ENCODE peak calls at places on chromosomes 1 and 21, in seven cellular contexts. One of them, this sample, is unnamed.

GRCh38 chr1:244971524-244972216 is 107.3 kb upstream of the HNRNPU start:
- DNase-seq in thoracic aorta: no peak
- DNase-seq in activated B cell treated with CpG ODN at 0.5 μM for 24 hours: no peak
- DNase-seq in tibial artery: no peak
- DNase-seq in GM12865: no peak
- DNase-seq in RWPE1: no peak
- DNase-seq in NB4: no peak
- DNase-seq in this sample: no peak

GRCh38 chr1:19892129-19892528 is 9.9 kb downstream of the OTUD3 start:
- DNase-seq in activated B cell treated with CpG ODN at 0.5 μM for 24 hours: no peak
- DNase-seq in tibial artery: no peak
- DNase-seq in GM12865: no peak
- DNase-seq in NB4: no peak
- DNase-seq in RWPE1: no peak
- DNase-seq in thoracic aorta: no peak
- DNase-seq in this sample: no peak

GRCh38 chr1:116161877-116162390 is 50.7 kb downstream of the MAB21L3 start:
- DNase-seq in GM12865: no peak
- DNase-seq in NB4: no peak
- DNase-seq in activated B cell treated with CpG ODN at 0.5 μM for 24 hours: no peak
- DNase-seq in thoracic aorta: no peak
- DNase-seq in tibial artery: no peak
- DNase-seq in RWPE1: no peak
- DNase-seq in this sample: no peak

GRCh38 chr1:201877877-201878339 is 10.8 kb upstream of the SHISA4 start:
- DNase-seq in tibial artery: peak
- DNase-seq in GM12865: peak
- DNase-seq in NB4: peak
- DNase-seq in activated B cell treated with CpG ODN at 0.5 μM for 24 hours: no peak
- DNase-seq in RWPE1: peak
- DNase-seq in thoracic aorta: no peak
- DNase-seq in this sample: peak

GRCh38 chr1:18618546-18619466 is 11.8 kb upstream of the PAX7 start:
- DNase-seq in RWPE1: peak
- DNase-seq in NB4: no peak
- DNase-seq in activated B cell treated with CpG ODN at 0.5 μM for 24 hours: no peak
- DNase-seq in thoracic aorta: no peak
- DNase-seq in GM12865: no peak
- DNase-seq in tibial artery: no peak
- DNase-seq in this sample: no peak

GRCh38 chr1:218900621-218901020 is 273.1 kb upstream of the LYPLAL1 start:
- DNase-seq in NB4: no peak
- DNase-seq in tibial artery: no peak
- DNase-seq in RWPE1: no peak
- DNase-seq in activated B cell treated with CpG ODN at 0.5 μM for 24 hours: no peak
- DNase-seq in GM12865: no peak
- DNase-seq in thoracic aorta: no peak
- DNase-seq in this sample: peak

GRCh38 chr1:163170331-163170730 is 32.4 kb downstream of the RGS5 start:
- DNase-seq in activated B cell treated with CpG ODN at 0.5 μM for 24 hours: no peak
- DNase-seq in RWPE1: no peak
- DNase-seq in NB4: no peak
- DNase-seq in tibial artery: no peak
- DNase-seq in GM12865: no peak
- DNase-seq in thoracic aorta: no peak
- DNase-seq in this sample: peak

GRCh38 chr1:111370871-111371270 is 56.7 kb downstream of the OVGP1 start:
- DNase-seq in thoracic aorta: no peak
- DNase-seq in activated B cell treated with CpG ODN at 0.5 μM for 24 hours: no peak
- DNase-seq in NB4: no peak
- DNase-seq in RWPE1: no peak
- DNase-seq in tibial artery: no peak
- DNase-seq in GM12865: no peak
- DNase-seq in this sample: no peak

GRCh38 chr1:179295356-179295755 is 1.8 kb downstream of the SOAT1 start:
- DNase-seq in thoracic aorta: no peak
- DNase-seq in NB4: no peak
- DNase-seq in RWPE1: no peak
- DNase-seq in activated B cell treated with CpG ODN at 0.5 μM for 24 hours: no peak
- DNase-seq in GM12865: no peak
- DNase-seq in tibial artery: no peak
- DNase-seq in this sample: no peak

GRCh38 chr1:43067856-43068751 is 104.0 kb downstream of the EBNA1BP2 start:
- DNase-seq in thoracic aorta: no peak
- DNase-seq in tibial artery: no peak
- DNase-seq in NB4: peak
- DNase-seq in GM12865: peak
- DNase-seq in RWPE1: no peak
- DNase-seq in activated B cell treated with CpG ODN at 0.5 μM for 24 hours: peak
- DNase-seq in this sample: no peak

GRCh38 chr1:228004331-228004871 is 2.4 kb upstream of the WNT3A start:
- DNase-seq in thoracic aorta: no peak
- DNase-seq in tibial artery: no peak
- DNase-seq in GM12865: peak
- DNase-seq in RWPE1: no peak
- DNase-seq in activated B cell treated with CpG ODN at 0.5 μM for 24 hours: no peak
- DNase-seq in NB4: peak
- DNase-seq in this sample: peak

GRCh38 chr1:183585038-183585437 is 5.2 kb downstream of the NCF2 start:
- DNase-seq in activated B cell treated with CpG ODN at 0.5 μM for 24 hours: no peak
- DNase-seq in tibial artery: no peak
- DNase-seq in NB4: no peak
- DNase-seq in GM12865: peak
- DNase-seq in thoracic aorta: no peak
- DNase-seq in RWPE1: no peak
- DNase-seq in this sample: no peak

GRCh38 chr1:211928993-211929637 is 98.6 kb upstream of the LPGAT1 start:
- DNase-seq in GM12865: no peak
- DNase-seq in RWPE1: peak
- DNase-seq in tibial artery: no peak
- DNase-seq in activated B cell treated with CpG ODN at 0.5 μM for 24 hours: no peak
- DNase-seq in thoracic aorta: no peak
- DNase-seq in NB4: peak
- DNase-seq in this sample: peak

GRCh38 chr1:15919316-15919715 is 56.6 kb downstream of the ZBTB17 start:
- DNase-seq in NB4: no peak
- DNase-seq in tibial artery: no peak
- DNase-seq in activated B cell treated with CpG ODN at 0.5 μM for 24 hours: no peak
- DNase-seq in thoracic aorta: no peak
- DNase-seq in RWPE1: peak
- DNase-seq in GM12865: peak
- DNase-seq in this sample: peak

GRCh38 chr1:179229214-179230140 is at the start of gene ABL2:
- DNase-seq in tibial artery: peak
- DNase-seq in thoracic aorta: no peak
- DNase-seq in RWPE1: peak
- DNase-seq in NB4: peak
- DNase-seq in activated B cell treated with CpG ODN at 0.5 μM for 24 hours: peak
- DNase-seq in GM12865: peak
- DNase-seq in this sample: no peak

DNA sequence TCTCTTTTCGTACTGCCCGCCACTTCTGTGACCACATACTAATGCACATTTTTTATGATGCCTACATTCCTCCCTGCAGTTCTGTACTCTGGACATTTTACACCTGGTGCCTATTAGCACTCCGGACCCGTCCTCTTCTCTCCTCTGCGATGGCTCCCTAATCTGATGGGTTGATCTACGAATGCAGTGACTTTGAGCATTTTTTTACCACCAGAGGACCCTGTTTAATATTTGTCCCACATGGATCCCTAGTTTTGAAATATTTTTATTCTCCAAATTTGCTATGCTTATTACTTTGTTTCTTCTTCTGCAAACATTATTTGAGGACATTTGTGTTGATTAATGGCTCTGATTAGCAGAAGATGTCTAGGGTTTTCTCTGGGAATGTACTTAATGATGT is 5.2 kb downstream of the PPFIA4 start:
- DNase-seq in GM12865: no peak
- DNase-seq in activated B cell treated with CpG ODN at 0.5 μM for 24 hours: no peak
- DNase-seq in NB4: no peak
- DNase-seq in thoracic aorta: no peak
- DNase-seq in RWPE1: no peak
- DNase-seq in tibial artery: no peak
- DNase-seq in this sample: no peak
- TF ChIP-seq CTCF in GM12865: peak
- TF ChIP-seq CTCF in activated B cell treated with CpG ODN at 0.5 μM for 24 hours: no peak
- TF ChIP-seq CTCF in NB4: peak
- TF ChIP-seq CTCF in thoracic aorta: no peak
- TF ChIP-seq CTCF in RWPE1: no peak
- TF ChIP-seq CTCF in tibial artery: no peak
- TF ChIP-seq CTCF in this sample: no peak

GRCh38 chr1:206908038-206908437 is 10.8 kb downstream of the IL24 start:
- DNase-seq in RWPE1: no peak
- DNase-seq in thoracic aorta: no peak
- DNase-seq in activated B cell treated with CpG ODN at 0.5 μM for 24 hours: no peak
- DNase-seq in NB4: no peak
- DNase-seq in GM12865: no peak
- DNase-seq in tibial artery: peak
- DNase-seq in this sample: no peak

GRCh38 chr1:206909883-206910318 is 11.8 kb downstream of the FCMR start:
- DNase-seq in NB4: no peak
- DNase-seq in thoracic aorta: no peak
- DNase-seq in RWPE1: no peak
- DNase-seq in GM12865: no peak
- DNase-seq in activated B cell treated with CpG ODN at 0.5 μM for 24 hours: no peak
- DNase-seq in tibial artery: peak
- DNase-seq in this sample: peak

GRCh38 chr1:206909167-206909882 is 12.1 kb downstream of the IL24 start:
- DNase-seq in activated B cell treated with CpG ODN at 0.5 μM for 24 hours: no peak
- DNase-seq in tibial artery: peak
- DNase-seq in RWPE1: peak
- DNase-seq in thoracic aorta: no peak
- DNase-seq in GM12865: no peak
- DNase-seq in NB4: no peak
- DNase-seq in this sample: peak

GRCh38 chr1:206905295-206906164 is 8.3 kb downstream of the IL24 start:
- DNase-seq in activated B cell treated with CpG ODN at 0.5 μM for 24 hours: no peak
- DNase-seq in thoracic aorta: no peak
- DNase-seq in NB4: no peak
- DNase-seq in GM12865: peak
- DNase-seq in tibial artery: peak
- DNase-seq in RWPE1: peak
- DNase-seq in this sample: peak

GRCh38 chr1:206907304-206907991 is 10.2 kb downstream of the IL24 start:
- DNase-seq in GM12865: no peak
- DNase-seq in thoracic aorta: no peak
- DNase-seq in RWPE1: no peak
- DNase-seq in activated B cell treated with CpG ODN at 0.5 μM for 24 hours: no peak
- DNase-seq in tibial artery: peak
- DNase-seq in NB4: peak
- DNase-seq in this sample: no peak
- TF ChIP-seq CTCF in GM12865: peak
- TF ChIP-seq CTCF in thoracic aorta: no peak
- TF ChIP-seq CTCF in RWPE1: no peak
- TF ChIP-seq CTCF in activated B cell treated with CpG ODN at 0.5 μM for 24 hours: no peak
- TF ChIP-seq CTCF in tibial artery: no peak
- TF ChIP-seq CTCF in NB4: peak
- TF ChIP-seq CTCF in this sample: no peak

GRCh38 chr1:235783148-235783776 is 83.4 kb downstream of the LYST start:
- DNase-seq in NB4: peak
- DNase-seq in tibial artery: no peak
- DNase-seq in GM12865: peak
- DNase-seq in RWPE1: peak
- DNase-seq in activated B cell treated with CpG ODN at 0.5 μM for 24 hours: no peak
- DNase-seq in thoracic aorta: no peak
- DNase-seq in this sample: peak
- TF ChIP-seq CTCF in NB4: no peak
- TF ChIP-seq CTCF in tibial artery: peak
- TF ChIP-seq CTCF in GM12865: peak
- TF ChIP-seq CTCF in RWPE1: peak
- TF ChIP-seq CTCF in activated B cell treated with CpG ODN at 0.5 μM for 24 hours: no peak
- TF ChIP-seq CTCF in thoracic aorta: peak
- TF ChIP-seq CTCF in this sample: peak

GRCh38 chr1:23816361-23816760 is 8.9 kb downstream of the HMGCL start:
- DNase-seq in tibial artery: no peak
- DNase-seq in thoracic aorta: no peak
- DNase-seq in activated B cell treated with CpG ODN at 0.5 μM for 24 hours: no peak
- DNase-seq in NB4: no peak
- DNase-seq in GM12865: no peak
- DNase-seq in RWPE1: no peak
- DNase-seq in this sample: no peak

GRCh38 chr1:23814016-23814415 is 11.2 kb downstream of the HMGCL start:
- DNase-seq in NB4: no peak
- DNase-seq in thoracic aorta: no peak
- DNase-seq in activated B cell treated with CpG ODN at 0.5 μM for 24 hours: no peak
- DNase-seq in RWPE1: no peak
- DNase-seq in tibial artery: no peak
- DNase-seq in GM12865: no peak
- DNase-seq in this sample: peak

GRCh38 chr1:23807453-23807852 is 6.9 kb upstream of the GALE start:
- DNase-seq in NB4: peak
- DNase-seq in activated B cell treated with CpG ODN at 0.5 μM for 24 hours: no peak
- DNase-seq in GM12865: no peak
- DNase-seq in thoracic aorta: no peak
- DNase-seq in RWPE1: no peak
- DNase-seq in tibial artery: no peak
- DNase-seq in this sample: no peak

GRCh38 chr1:23809751-23810171 is 9.2 kb upstream of the GALE start:
- DNase-seq in thoracic aorta: no peak
- DNase-seq in RWPE1: peak
- DNase-seq in GM12865: peak
- DNase-seq in activated B cell treated with CpG ODN at 0.5 μM for 24 hours: peak
- DNase-seq in NB4: peak
- DNase-seq in tibial artery: peak
- DNase-seq in this sample: peak

DNA sequence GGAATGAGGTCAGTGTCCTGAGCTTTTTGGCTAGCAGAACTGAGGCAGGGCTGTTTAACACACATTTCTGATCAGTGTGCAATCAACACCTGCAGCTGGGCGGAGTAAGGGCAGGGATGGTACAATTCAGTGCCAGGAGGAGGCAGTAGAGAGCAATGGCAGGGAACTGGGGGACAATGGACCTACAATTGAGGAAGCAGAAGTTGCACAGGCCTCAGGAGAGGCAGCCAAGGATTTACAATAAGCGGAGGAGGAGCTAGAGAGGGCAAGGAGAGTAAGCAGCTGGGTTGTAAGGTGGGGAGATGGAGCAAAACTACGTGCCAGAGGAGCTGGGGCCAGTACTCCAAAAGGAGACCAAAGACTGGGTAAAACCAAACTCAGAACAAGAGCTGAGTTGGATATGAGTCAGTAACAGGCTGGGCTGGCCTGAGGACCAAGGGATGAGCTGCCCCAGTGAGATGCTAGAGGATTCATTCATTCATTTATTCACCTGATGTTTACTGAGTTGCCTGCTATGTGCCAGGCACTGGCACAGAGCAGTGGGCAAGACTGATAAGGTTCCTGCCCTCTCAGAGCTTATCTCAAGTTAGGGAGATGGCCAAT is 10.4 kb upstream of the GALE start:
- DNase-seq in GM12865: peak
- DNase-seq in thoracic aorta: no peak
- DNase-seq in RWPE1: no peak
- DNase-seq in NB4: peak
- DNase-seq in tibial artery: no peak
- DNase-seq in activated B cell treated with CpG ODN at 0.5 μM for 24 hours: peak
- DNase-seq in this sample: peak
- TF ChIP-seq CTCF in GM12865: peak
- TF ChIP-seq CTCF in thoracic aorta: peak
- TF ChIP-seq CTCF in RWPE1: no peak
- TF ChIP-seq CTCF in NB4: peak
- TF ChIP-seq CTCF in tibial artery: peak
- TF ChIP-seq CTCF in activated B cell treated with CpG ODN at 0.5 μM for 24 hours: peak
- TF ChIP-seq CTCF in this sample: peak

GRCh38 chr21:45010096-45010495 is 64.3 kb upstream of the ADARB1 start:
- DNase-seq in thoracic aorta: no peak
- DNase-seq in NB4: no peak
- DNase-seq in RWPE1: peak
- DNase-seq in tibial artery: peak
- DNase-seq in GM12865: no peak
- DNase-seq in activated B cell treated with CpG ODN at 0.5 μM for 24 hours: no peak
- DNase-seq in this sample: peak
- TF ChIP-seq CTCF in thoracic aorta: no peak
- TF ChIP-seq CTCF in NB4: no peak
- TF ChIP-seq CTCF in RWPE1: no peak
- TF ChIP-seq CTCF in tibial artery: no peak
- TF ChIP-seq CTCF in GM12865: no peak
- TF ChIP-seq CTCF in activated B cell treated with CpG ODN at 0.5 μM for 24 hours: no peak
- TF ChIP-seq CTCF in this sample: no peak